ENCODE peak calls at places on chromosome 5, in four cellular contexts. One of them, this sample, is unnamed. For H3K9me3, the result is how much of the 10 kb centered on the place peaks cover.

GRCh38 chr5:36944607-36945225 is 68.1 kb downstream of the NIPBL start:
- DNase-seq in mammary epithelial cell: peak
- DNase-seq in sigmoid colon: no peak
- DNase-seq in astrocyte: peak
- DNase-seq in this sample: no peak

GRCh38 chr5:76473676-76474075 is 70.6 kb downstream of the IQGAP2 start:
- DNase-seq in mammary epithelial cell: no peak
- DNase-seq in sigmoid colon: no peak
- DNase-seq in astrocyte: no peak
- DNase-seq in this sample: no peak

GRCh38 chr5:68745459-68745858 is 348.4 kb upstream of the SLC30A5 start:
- DNase-seq in mammary epithelial cell: no peak
- DNase-seq in sigmoid colon: no peak
- DNase-seq in astrocyte: no peak
- DNase-seq in this sample: no peak

GRCh38 chr5:137641148-137641547 is 94.7 kb downstream of the KLHL3 start:
- DNase-seq in mammary epithelial cell: peak
- DNase-seq in sigmoid colon: no peak
- DNase-seq in astrocyte: peak
- DNase-seq in this sample: peak

GRCh38 chr5:113331201-113331551 is 103.6 kb downstream of the TSSK1B start:
- DNase-seq in mammary epithelial cell: no peak
- DNase-seq in sigmoid colon: no peak
- DNase-seq in astrocyte: peak
- DNase-seq in this sample: peak

GRCh38 chr5:34591723-34592122 is 64.4 kb upstream of the RAI14 start:
- DNase-seq in mammary epithelial cell: no peak
- DNase-seq in sigmoid colon: no peak
- DNase-seq in astrocyte: no peak
- DNase-seq in this sample: no peak

GRCh38 chr5:97658116-97658900 is 475.3 kb upstream of the RIOK2 start:
- DNase-seq in mammary epithelial cell: peak
- DNase-seq in sigmoid colon: no peak
- DNase-seq in astrocyte: no peak
- DNase-seq in this sample: no peak

GRCh38 chr5:87844449-87844848 is 424.2 kb downstream of the TMEM161B start:
- DNase-seq in mammary epithelial cell: no peak
- DNase-seq in sigmoid colon: no peak
- DNase-seq in astrocyte: no peak
- DNase-seq in this sample: no peak

GRCh38 chr5:126973193-126973592 is 57.2 kb downstream of the MARCHF3 start:
- DNase-seq in mammary epithelial cell: no peak
- DNase-seq in sigmoid colon: no peak
- DNase-seq in astrocyte: no peak
- DNase-seq in this sample: no peak

GRCh38 chr5:9115093-9115492 is 430.8 kb downstream of the SEMA5A start:
- DNase-seq in mammary epithelial cell: no peak
- DNase-seq in sigmoid colon: no peak
- DNase-seq in astrocyte: no peak
- DNase-seq in this sample: no peak
- H3K9me3 ChIP-seq in mammary epithelial cell: under half
- H3K9me3 ChIP-seq in sigmoid colon: under half
- H3K9me3 ChIP-seq in astrocyte: under half
- H3K9me3 ChIP-seq in this sample: under half

GRCh38 chr5:6759401-6759800 is 46.2 kb downstream of the TENT4A start:
- DNase-seq in mammary epithelial cell: no peak
- DNase-seq in sigmoid colon: peak
- DNase-seq in astrocyte: no peak
- DNase-seq in this sample: peak
- H3K9me3 ChIP-seq in mammary epithelial cell: under half
- H3K9me3 ChIP-seq in sigmoid colon: under half
- H3K9me3 ChIP-seq in astrocyte: under half
- H3K9me3 ChIP-seq in this sample: under half

GRCh38 chr5:179112469-179113142 is 52.4 kb downstream of the ZNF354C start:
- DNase-seq in mammary epithelial cell: no peak
- DNase-seq in sigmoid colon: no peak
- DNase-seq in astrocyte: no peak
- DNase-seq in this sample: no peak

GRCh38 chr5:179114756-179115155 is 54.6 kb downstream of the ZNF354C start:
- DNase-seq in mammary epithelial cell: no peak
- DNase-seq in sigmoid colon: no peak
- DNase-seq in astrocyte: no peak
- DNase-seq in this sample: no peak

GRCh38 chr5:179113945-179114641 is 53.9 kb downstream of the ZNF354C start:
- DNase-seq in mammary epithelial cell: no peak
- DNase-seq in sigmoid colon: peak
- DNase-seq in astrocyte: no peak
- DNase-seq in this sample: no peak

GRCh38 chr5:179111267-179112207 is 51.4 kb downstream of the ZNF354C start:
- DNase-seq in mammary epithelial cell: no peak
- DNase-seq in sigmoid colon: no peak
- DNase-seq in astrocyte: no peak
- DNase-seq in this sample: no peak

GRCh38 chr5:179113143-179113530 is 53.0 kb downstream of the ZNF354C start:
- DNase-seq in mammary epithelial cell: no peak
- DNase-seq in sigmoid colon: no peak
- DNase-seq in astrocyte: no peak
- DNase-seq in this sample: no peak
- H3K9me3 ChIP-seq in mammary epithelial cell: under half
- H3K9me3 ChIP-seq in sigmoid colon: under half
- H3K9me3 ChIP-seq in astrocyte: under half
- H3K9me3 ChIP-seq in this sample: under half

DNA sequence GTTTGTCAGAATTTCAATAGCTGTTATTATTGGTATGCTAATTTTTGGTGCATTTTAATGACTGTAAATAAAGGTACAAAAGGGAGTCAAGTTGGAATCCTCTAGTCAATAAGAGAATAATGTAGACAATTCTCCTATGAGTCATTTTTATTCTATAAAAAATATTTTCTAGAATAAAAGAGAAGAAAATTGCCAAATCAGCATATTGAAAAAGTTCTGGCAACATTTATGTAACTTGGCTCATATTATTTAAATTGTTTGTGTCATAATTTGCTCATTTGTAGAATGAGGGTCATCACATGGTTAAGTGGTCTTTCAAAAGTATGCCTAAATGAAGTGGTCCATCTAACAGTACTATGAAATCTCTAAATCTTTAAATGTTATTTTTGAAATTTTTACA is 1719.8 kb upstream of the WWC1 start:
- DNase-seq in mammary epithelial cell: no peak
- DNase-seq in sigmoid colon: no peak
- DNase-seq in astrocyte: no peak
- DNase-seq in this sample: no peak
- H3K9me3 ChIP-seq in mammary epithelial cell: under half
- H3K9me3 ChIP-seq in sigmoid colon: under half
- H3K9me3 ChIP-seq in astrocyte: under half
- H3K9me3 ChIP-seq in this sample: under half

GRCh38 chr5:134127988-134128647 is 13.6 kb downstream of the TCF7 start:
- DNase-seq in mammary epithelial cell: no peak
- DNase-seq in sigmoid colon: no peak
- DNase-seq in astrocyte: peak
- DNase-seq in this sample: no peak
- H3K9me3 ChIP-seq in mammary epithelial cell: under half
- H3K9me3 ChIP-seq in sigmoid colon: under half
- H3K9me3 ChIP-seq in astrocyte: under half
- H3K9me3 ChIP-seq in this sample: under half

DNA sequence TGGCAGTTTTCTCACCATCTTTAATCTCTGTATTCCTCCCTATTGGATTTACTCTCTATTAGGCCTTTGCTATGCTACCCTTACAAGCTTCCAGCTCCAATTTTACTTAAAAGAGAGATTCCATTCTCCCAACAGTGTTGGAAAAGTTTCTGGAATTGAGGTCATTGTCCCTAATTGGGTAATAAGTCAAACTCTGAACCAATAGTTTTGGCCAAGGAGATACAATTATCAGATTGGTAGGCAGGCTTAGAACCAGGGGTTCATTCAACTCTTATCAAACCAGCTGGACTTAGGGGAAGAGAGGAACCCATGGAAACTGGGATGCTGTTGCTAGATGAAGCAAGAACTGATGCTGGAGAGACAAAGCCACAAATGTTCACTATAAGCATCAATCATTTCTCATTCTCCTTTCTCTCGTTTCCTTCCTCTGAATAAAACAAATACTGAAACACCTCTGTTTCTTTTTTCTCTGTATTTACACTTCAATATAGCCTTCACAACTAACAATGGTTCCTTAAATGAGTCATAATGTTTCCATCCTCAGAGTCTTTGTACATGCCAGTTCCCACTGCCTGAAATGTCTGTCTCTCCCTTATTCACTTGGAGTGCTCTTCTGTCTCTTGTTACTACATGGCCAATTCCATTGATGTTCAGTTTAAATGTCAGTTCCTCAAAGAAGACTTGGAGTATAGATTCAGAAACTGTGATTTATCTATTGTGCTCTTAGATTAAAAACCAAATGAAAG is 587.3 kb downstream of the GABRG2 start:
- DNase-seq in mammary epithelial cell: no peak
- DNase-seq in sigmoid colon: no peak
- DNase-seq in astrocyte: no peak
- DNase-seq in this sample: no peak
- H3K9me3 ChIP-seq in mammary epithelial cell: under half
- H3K9me3 ChIP-seq in sigmoid colon: under half
- H3K9me3 ChIP-seq in astrocyte: under half
- H3K9me3 ChIP-seq in this sample: under half

GRCh38 chr5:141121563-141121962 is at the start of gene PCDHB4:
- DNase-seq in mammary epithelial cell: peak
- DNase-seq in sigmoid colon: no peak
- DNase-seq in astrocyte: no peak
- DNase-seq in this sample: no peak
- H3K9me3 ChIP-seq in mammary epithelial cell: under half
- H3K9me3 ChIP-seq in sigmoid colon: under half
- H3K9me3 ChIP-seq in astrocyte: under half
- H3K9me3 ChIP-seq in this sample: under half